ENCODE peak calls at places on chromosomes 7 and 10, in six cellular contexts. G is HCT116, U is GM12878, P is H1, I is SK-N-SH, Q is HepG2. Y is an unnamed sample.

GRCh38 chr7:47039899-47040298 is 542.0 kb downstream of the TNS3 start:
- DNase-seq in G (no peak), U (no peak), P (no peak), I (no peak), Q (no peak), Y (no peak)

GRCh38 chr7:2198206-2198605 is 34.5 kb downstream of the MAD1L1 start:
- DNase-seq in G (no peak), U (no peak), P (no peak), I (peak), Q (no peak), Y (peak)

GRCh38 chr7:12777257-12777656 is 89.8 kb downstream of the ARL4A start:
- DNase-seq in G (no peak), U (no peak), P (no peak), I (no peak), Q (no peak), Y (no peak)

GRCh38 chr10:49622426-49623425 is 8.9 kb downstream of the CHAT start:
- DNase-seq in G (no peak), U (no peak), P (no peak), I (no peak), Q (no peak), Y (no peak)

GRCh38 chr10:22590115-22590514 is 124.3 kb downstream of the PIP4K2A start:
- DNase-seq in G (no peak), U (no peak), P (no peak), I (no peak), Q (no peak), Y (no peak)

GRCh38 chr7:142796501-142797341 is 26.0 kb downstream of the PRSS2 start:
- DNase-seq in G (no peak), U (no peak), P (no peak), I (peak), Q (no peak), Y (no peak)

GRCh38 chr10:6270951-6271350 is 68.2 kb downstream of the PFKFB3 start:
- DNase-seq in G (no peak), U (no peak), P (no peak), I (no peak), Q (no peak), Y (no peak)

GRCh38 chr10:2994562-2994961 is 72.8 kb upstream of the PFKP start:
- DNase-seq in G (no peak), U (no peak), P (no peak), I (no peak), Q (no peak), Y (no peak)

GRCh38 chr10:12405342-12406320 is 56.3 kb downstream of the CAMK1D start:
- DNase-seq in G (no peak), U (no peak), P (no peak), I (no peak), Q (no peak), Y (no peak)

GRCh38 chr10:91247360-91248111 is 27.1 kb downstream of the PCGF5 start:
- DNase-seq in G (no peak), U (no peak), P (no peak), I (no peak), Q (no peak), Y (no peak)

GRCh38 chr7:25820432-25821040 is 331.5 kb upstream of the NFE2L3 start:
- DNase-seq in G (peak), U (no peak), P (no peak), I (peak), Q (no peak), Y (no peak)

GRCh38 chr10:14583252-14583651 is 191.4 kb downstream of the FAM107B start:
- DNase-seq in G (no peak), U (no peak), P (no peak), I (no peak), Q (no peak), Y (no peak)

GRCh38 chr10:57049096-57049495 is 688.0 kb upstream of the ZWINT start:
- DNase-seq in G (no peak), U (no peak), P (no peak), I (no peak), Q (no peak), Y (peak)

GRCh38 chr7:2800923-2801682 is 43.0 kb downstream of the GNA12 start:
- DNase-seq in G (no peak), U (no peak), P (no peak), I (no peak), Q (peak), Y (peak)

GRCh38 chr7:116780966-116781365 is 81.4 kb upstream of the CAPZA2 start:
- DNase-seq in G (no peak), U (no peak), P (no peak), I (no peak), Q (no peak), Y (peak)

GRCh38 chr7:44277391-44277790 is 48.0 kb downstream of the CAMK2B start:
- DNase-seq in G (no peak), U (no peak), P (no peak), I (peak), Q (no peak), Y (no peak)

GRCh38 chr7:7956531-7957221 is 11.9 kb upstream of the GLCCI1 start:
- DNase-seq in G (no peak), U (no peak), P (no peak), I (no peak), Q (no peak), Y (no peak)

GRCh38 chr7:102934267-102934666 is 21.5 kb downstream of the LRRC17 start:
- DNase-seq in G (no peak), U (no peak), P (no peak), I (no peak), Q (no peak), Y (no peak)

GRCh38 chr7:102934670-102935069 is 21.9 kb downstream of the LRRC17 start:
- DNase-seq in G (no peak), U (no peak), P (no peak), I (no peak), Q (no peak), Y (no peak)

GRCh38 chr7:102935450-102936110 is 22.8 kb downstream of the LRRC17 start:
- DNase-seq in G (no peak), U (no peak), P (no peak), I (peak), Q (no peak), Y (no peak)

GRCh38 chr7:102931757-102932156 is 19.0 kb downstream of the LRRC17 start:
- DNase-seq in G (no peak), U (no peak), P (no peak), I (no peak), Q (no peak), Y (no peak)

DNA sequence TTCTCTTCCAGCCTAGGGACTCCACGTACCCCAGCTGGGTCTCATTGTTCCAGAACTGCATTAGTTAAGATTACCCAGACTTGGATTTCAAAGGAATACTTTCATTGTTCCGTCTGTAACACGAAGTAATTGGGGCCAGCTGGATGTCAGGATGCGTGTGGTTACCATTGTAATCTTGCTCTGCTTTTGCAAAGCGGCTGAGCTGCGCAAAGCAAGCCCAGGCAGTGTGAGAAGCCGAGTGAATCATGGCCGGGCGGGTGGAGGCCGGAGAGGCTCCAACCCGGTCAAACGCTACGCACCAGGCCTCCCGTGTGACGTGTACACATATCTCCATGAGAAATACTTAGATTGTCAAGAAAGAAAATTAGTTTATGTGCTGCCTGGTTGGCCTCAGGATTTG is 21.0 kb downstream of the LRRC17 start:
- DNase-seq in G (no peak), U (no peak), P (peak), I (peak), Q (no peak), Y (no peak)
- TF ChIP-seq JUND in G (no peak), U (no peak), P (peak), I (no peak), Q (no peak), Y (no peak)

GRCh38 chr10:130470286-130470685 is 334.1 kb downstream of the GLRX3 start:
- DNase-seq in G (no peak), U (no peak), P (no peak), I (no peak), Q (no peak), Y (no peak)
- TF ChIP-seq JUND in G (no peak), U (no peak), P (no peak), I (no peak), Q (no peak), Y (no peak)

DNA sequence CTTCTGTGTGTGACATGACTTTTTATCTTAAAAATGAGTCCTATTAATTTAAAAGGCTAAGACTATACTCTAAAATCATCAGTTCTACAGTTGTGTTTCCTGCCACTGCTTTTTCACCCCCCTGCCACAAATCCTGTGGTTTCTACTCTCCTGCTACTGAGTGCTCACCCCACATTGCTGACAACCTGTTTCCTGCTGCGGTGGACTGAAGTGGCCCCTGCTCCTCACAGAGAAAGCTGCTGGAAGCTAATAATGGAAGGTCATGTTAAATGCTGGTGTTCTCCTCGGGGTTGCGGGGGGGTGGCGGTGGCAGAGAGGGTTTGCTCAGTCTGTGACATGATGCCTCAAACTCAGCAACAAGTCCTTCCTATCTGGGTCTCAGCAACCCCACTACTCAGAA is 113.2 kb upstream of the INHBA start:
- DNase-seq in G (no peak), U (peak), P (no peak), I (no peak), Q (no peak), Y (no peak)
- TF ChIP-seq JUND in G (no peak), U (no peak), P (no peak), I (no peak), Q (no peak), Y (no peak)

GRCh38 chr10:126640391-126640790 is 30.1 kb downstream of the C10orf90 start:
- DNase-seq in G (no peak), U (no peak), P (no peak), I (no peak), Q (no peak), Y (no peak)
- TF ChIP-seq JUND in G (no peak), U (no peak), P (no peak), I (no peak), Q (no peak), Y (no peak)

Y was measured in T47D.